ENCODE peak calls at places on chromosomes 2 and 18, in four cellular contexts. W, O, S and Z are unnamed samples. For H3K4me1, the result is how much of the 10 kb centered on the place peaks cover.

GRCh38 chr2:1930956-1931914 is 186.9 kb upstream of the PXDN start:
- DNase-seq in W (peak), O (no peak), S (no peak), Z (no peak)

GRCh38 chr2:216345846-216346245 is 26.4 kb downstream of the MARCHF4 start:
- DNase-seq in W (no peak), O (no peak), S (no peak), Z (peak)

GRCh38 chr2:102342888-102343287 is 12.7 kb upstream of the IL18R1 start:
- DNase-seq in W (no peak), O (no peak), S (no peak), Z (no peak)

GRCh38 chr2:31414601-31415241 is at the start of gene XDH:
- DNase-seq in W (no peak), O (no peak), S (peak), Z (peak)

GRCh38 chr2:16126141-16126968 is 186.0 kb downstream of the MYCN start:
- DNase-seq in W (no peak), O (no peak), S (no peak), Z (peak)

GRCh38 chr2:184602734-184603133 is 4.4 kb downstream of the ZNF804A start:
- DNase-seq in W (no peak), O (no peak), S (no peak), Z (no peak)

GRCh38 chr2:219384872-219385271 is 2.8 kb downstream of the DNPEP start:
- DNase-seq in W (no peak), O (no peak), S (no peak), Z (no peak)

GRCh38 chr2:202633470-202633869 is 1.3 kb upstream of the FAM117B start:
- DNase-seq in W (no peak), O (no peak), S (no peak), Z (no peak)

GRCh38 chr2:30666307-30666874 is 140.9 kb downstream of the CAPN13 start:
- DNase-seq in W (no peak), O (no peak), S (no peak), Z (peak)

GRCh38 chr2:84631047-84631446 is 114.7 kb downstream of the DNAH6 start:
- DNase-seq in W (no peak), O (no peak), S (no peak), Z (no peak)

GRCh38 chr18:58309099-58309498 is 265.1 kb downstream of the NEDD4L start:
- DNase-seq in W (no peak), O (no peak), S (no peak), Z (no peak)
- H3K4me1 ChIP-seq in W (under half), O (under half), S (half or more), Z (under half)

DNA sequence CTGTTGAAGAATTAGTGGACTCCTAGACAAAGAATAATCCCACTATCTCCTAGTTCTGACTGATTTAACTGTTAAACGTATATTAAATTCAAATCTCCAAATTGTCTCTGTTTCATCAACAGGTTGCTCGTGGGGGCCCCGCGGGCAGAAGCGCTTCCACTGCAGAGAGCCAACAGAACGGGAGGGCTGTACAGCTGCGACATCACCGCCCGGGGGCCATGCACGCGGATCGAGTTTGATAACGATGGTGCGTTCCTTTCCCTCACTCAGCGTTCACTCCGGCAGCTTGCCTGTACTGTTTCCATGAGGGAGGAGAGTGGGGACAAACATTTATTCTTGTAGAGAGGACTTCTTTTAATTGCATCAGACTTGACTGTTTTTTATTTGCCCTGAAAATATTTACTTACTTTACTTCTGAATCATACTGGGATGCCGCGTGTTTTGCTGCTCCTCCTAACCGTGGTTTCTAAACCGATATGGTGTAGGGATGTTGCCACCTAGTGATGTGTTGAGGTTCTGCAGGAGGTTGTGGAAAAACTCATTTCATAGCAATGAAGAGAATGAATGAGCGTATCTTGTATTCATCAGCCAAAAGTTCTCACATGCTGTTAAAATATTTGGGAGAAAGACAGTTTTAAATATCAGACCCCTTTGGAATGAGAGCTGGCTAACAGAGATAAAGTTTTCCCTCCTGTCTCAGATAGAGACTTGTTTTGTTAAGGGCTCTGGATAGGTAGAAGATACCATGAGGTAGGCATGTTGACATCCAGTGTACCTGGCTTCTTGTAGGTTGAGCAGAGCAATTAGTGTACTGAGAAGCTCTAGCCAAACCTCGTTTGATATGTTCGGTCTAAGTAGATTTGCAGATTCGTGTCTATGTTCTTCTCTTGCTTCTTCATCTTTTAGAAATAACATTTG is 38.3 kb downstream of the ITGA6 start:
- DNase-seq in W (peak), O (no peak), S (peak), Z (no peak)
- TF ChIP-seq POLR2A in W (no peak), O (no peak), S (no peak), Z (no peak)

GRCh38 chr2:240774856-240775255 is 45.2 kb downstream of the KIF1A start:
- DNase-seq in W (no peak), O (no peak), S (no peak), Z (no peak)

GRCh38 chr2:240778426-240778825 is 41.6 kb downstream of the KIF1A start:
- DNase-seq in W (no peak), O (no peak), S (no peak), Z (no peak)

GRCh38 chr2:240777416-240778212 is 42.4 kb downstream of the KIF1A start:
- DNase-seq in W (no peak), O (no peak), S (no peak), Z (no peak)

GRCh38 chr2:240780023-240780831 is 39.8 kb downstream of the KIF1A start:
- DNase-seq in W (no peak), O (peak), S (no peak), Z (no peak)

GRCh38 chr2:240775911-240776310 is 44.1 kb downstream of the KIF1A start:
- DNase-seq in W (peak), O (no peak), S (peak), Z (no peak)
- H3K4me1 ChIP-seq in W (under half), O (under half), S (under half), Z (under half)

DNA sequence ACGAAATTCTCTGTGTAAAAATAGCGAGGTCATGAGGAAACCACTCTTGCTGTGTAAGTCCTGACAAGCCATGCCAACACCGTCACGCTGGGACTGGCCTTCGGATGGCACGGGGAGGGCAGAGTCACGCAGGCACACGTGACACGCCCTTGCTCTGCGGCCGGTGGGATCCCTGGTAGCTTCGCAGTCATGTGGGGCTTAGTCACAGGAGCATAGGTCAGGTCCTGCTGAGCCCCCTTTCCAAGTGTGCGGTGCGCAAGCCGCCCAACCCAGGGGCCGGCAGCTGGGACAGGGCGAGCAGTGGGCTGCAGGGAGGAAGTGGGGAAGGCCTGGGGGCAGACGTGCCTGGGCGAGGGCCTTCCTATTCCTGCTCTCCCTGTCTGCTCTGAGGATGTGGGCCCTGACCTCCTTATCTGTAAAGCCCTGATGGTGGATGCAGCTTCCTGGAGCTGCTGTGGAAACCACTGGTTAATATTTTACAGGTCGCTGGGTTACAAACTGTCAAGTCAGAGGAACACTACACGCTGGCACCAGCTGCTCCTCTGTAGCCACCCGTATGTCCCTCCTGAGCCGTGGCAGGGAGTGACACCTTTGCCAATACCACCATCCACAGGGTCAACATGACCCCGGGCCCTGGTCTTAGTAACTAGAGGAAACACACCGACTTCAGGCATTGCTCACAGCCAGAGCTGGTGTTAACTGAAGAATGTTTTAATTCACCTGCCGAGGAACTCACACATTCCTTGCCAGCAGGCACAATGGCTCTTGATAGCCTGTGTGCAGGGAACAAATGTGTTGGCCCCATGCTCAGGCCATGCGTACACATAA is 17.8 kb downstream of the MBP start:
- DNase-seq in W (peak), O (peak), S (peak), Z (no peak)
- TF ChIP-seq POLR2A in W (no peak), O (no peak), S (peak), Z (no peak)

GRCh38 chr2:42969231-42970150 is 177.1 kb upstream of the HAAO start:
- DNase-seq in W (no peak), O (peak), S (no peak), Z (no peak)
- H3K4me1 ChIP-seq in W (under half), O (under half), S (under half), Z (under half)

DNA sequence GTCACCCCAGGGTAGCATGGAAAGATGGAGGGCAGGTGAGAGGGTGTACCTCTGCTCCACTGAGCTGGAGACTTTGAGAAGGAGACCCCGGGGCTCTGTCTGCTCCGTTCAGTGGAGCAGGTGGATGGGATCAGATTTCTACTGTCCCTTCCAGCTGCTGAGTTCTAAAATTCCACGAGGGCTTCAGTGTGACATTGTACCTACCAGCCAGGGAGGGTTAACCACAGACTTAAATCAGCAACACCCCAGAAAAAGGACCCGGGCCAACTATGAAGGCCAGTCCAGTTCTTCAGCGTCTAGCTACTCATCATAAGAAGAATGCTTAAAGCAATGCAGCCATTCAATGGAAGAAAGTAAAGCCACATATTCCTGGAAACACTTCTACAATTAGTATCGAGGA is 23.8 kb downstream of the STAT1 start:
- DNase-seq in W (no peak), O (no peak), S (no peak), Z (no peak)
- TF ChIP-seq POLR2A in W (no peak), O (no peak), S (no peak), Z (no peak)

GRCh38 chr2:201175971-201176570 is 6.9 kb upstream of the CASP10 start:
- DNase-seq in W (no peak), O (no peak), S (peak), Z (no peak)

GRCh38 chr2:201171259-201171814 is 11.6 kb upstream of the CASP10 start:
- DNase-seq in W (no peak), O (no peak), S (no peak), Z (no peak)

GRCh38 chr2:201180010-201180409 is 2.9 kb upstream of the CASP10 start:
- DNase-seq in W (no peak), O (no peak), S (no peak), Z (no peak)

GRCh38 chr2:201172279-201172678 is 10.7 kb upstream of the CASP10 start:
- DNase-seq in W (no peak), O (no peak), S (no peak), Z (no peak)

GRCh38 chr2:201174687-201175086 is 8.3 kb upstream of the CASP10 start:
- DNase-seq in W (no peak), O (no peak), S (no peak), Z (no peak)
- H3K4me1 ChIP-seq in W (under half), O (under half), S (under half), Z (under half)